ENCODE peak calls at places on chromosome 21, in four cellular contexts. Y, L, U and Q are unnamed samples.

GRCh38 chr21:42627527-42628289 is 25.7 kb upstream of the PDE9A start:
- DNase-seq in Y (no peak), L (peak), U (no peak), Q (no peak)

GRCh38 chr21:16589499-16589898 is 859.7 kb downstream of the USP25 start:
- DNase-seq in Y (no peak), L (no peak), U (no peak), Q (no peak)

GRCh38 chr21:28856588-28857250 is 136.0 kb downstream of the LTN1 start:
- DNase-seq in Y (no peak), L (no peak), U (no peak), Q (no peak)

GRCh38 chr21:41585199-41585994 is 77.4 kb upstream of the TMPRSS2 start:
- DNase-seq in Y (no peak), L (no peak), U (peak), Q (no peak)

GRCh38 chr21:9767592-9768375 is 753.6 kb upstream of the TPTE start:
- DNase-seq in Y (no peak), L (no peak), U (no peak), Q (no peak)

GRCh38 chr21:35106246-35106835 is 57.2 kb upstream of the RUNX1 start:
- DNase-seq in Y (no peak), L (no peak), U (no peak), Q (no peak)

GRCh38 chr21:31136891-31137290 is 98.6 kb upstream of the KRTAP19-8 start:
- DNase-seq in Y (no peak), L (no peak), U (no peak), Q (no peak)

GRCh38 chr21:27423906-27424595 is 457.2 kb upstream of the ADAMTS5 start:
- DNase-seq in Y (no peak), L (no peak), U (no peak), Q (no peak)

GRCh38 chr21:42669069-42669468 is 15.6 kb downstream of the PDE9A start:
- DNase-seq in Y (no peak), L (peak), U (no peak), Q (no peak)

GRCh38 chr21:27480841-27481261 is 514.0 kb upstream of the ADAMTS5 start:
- DNase-seq in Y (no peak), L (no peak), U (no peak), Q (no peak)

GRCh38 chr21:35206141-35207125 is 157.3 kb upstream of the RUNX1 start:
- DNase-seq in Y (peak), L (no peak), U (peak), Q (no peak)

GRCh38 chr21:41871302-41872030 is 7.7 kb downstream of the PRDM15 start:
- DNase-seq in Y (no peak), L (no peak), U (no peak), Q (no peak)

GRCh38 chr21:14084701-14085100 is 126.1 kb downstream of the LIPI start:
- DNase-seq in Y (no peak), L (peak), U (no peak), Q (no peak)

GRCh38 chr21:34986561-34987533 is 62.3 kb downstream of the RUNX1 start:
- DNase-seq in Y (no peak), L (peak), U (no peak), Q (no peak)

GRCh38 chr21:46597896-46598343 is 7.0 kb downstream of the S100B start:
- DNase-seq in Y (no peak), L (no peak), U (no peak), Q (no peak)

GRCh38 chr21:28832013-28832714 is 160.5 kb downstream of the LTN1 start:
- DNase-seq in Y (no peak), L (no peak), U (no peak), Q (no peak)

GRCh38 chr21:31198575-31198974 is 145.5 kb downstream of the TIAM1 start:
- DNase-seq in Y (no peak), L (no peak), U (no peak), Q (no peak)

GRCh38 chr21:22352088-22352487 is 1353.9 kb downstream of the NCAM2 start:
- DNase-seq in Y (no peak), L (no peak), U (no peak), Q (no peak)

GRCh38 chr21:22575165-22575584 is 1577.0 kb downstream of the NCAM2 start:
- DNase-seq in Y (no peak), L (no peak), U (no peak), Q (no peak)

GRCh38 chr21:16007933-16008332 is 278.2 kb downstream of the USP25 start:
- DNase-seq in Y (no peak), L (no peak), U (no peak), Q (no peak)

GRCh38 chr21:42829417-42829816 is 49.9 kb downstream of the WDR4 start:
- DNase-seq in Y (no peak), L (peak), U (no peak), Q (no peak)

GRCh38 chr21:21751286-21751685 is 753.1 kb downstream of the NCAM2 start:
- DNase-seq in Y (peak), L (no peak), U (no peak), Q (no peak)

GRCh38 chr21:44299085-44299457 is 782 bp upstream of the PFKL start:
- DNase-seq in Y (no peak), L (no peak), U (no peak), Q (no peak)

GRCh38 chr21:44296916-44297315 is 2.9 kb upstream of the PFKL start:
- DNase-seq in Y (no peak), L (no peak), U (no peak), Q (no peak)

GRCh38 chr21:44296103-44296519 is 3.7 kb upstream of the PFKL start:
- DNase-seq in Y (no peak), L (no peak), U (no peak), Q (no peak)

GRCh38 chr21:44298301-44298700 is 1.6 kb upstream of the PFKL start:
- DNase-seq in Y (no peak), L (no peak), U (no peak), Q (no peak)

DNA sequence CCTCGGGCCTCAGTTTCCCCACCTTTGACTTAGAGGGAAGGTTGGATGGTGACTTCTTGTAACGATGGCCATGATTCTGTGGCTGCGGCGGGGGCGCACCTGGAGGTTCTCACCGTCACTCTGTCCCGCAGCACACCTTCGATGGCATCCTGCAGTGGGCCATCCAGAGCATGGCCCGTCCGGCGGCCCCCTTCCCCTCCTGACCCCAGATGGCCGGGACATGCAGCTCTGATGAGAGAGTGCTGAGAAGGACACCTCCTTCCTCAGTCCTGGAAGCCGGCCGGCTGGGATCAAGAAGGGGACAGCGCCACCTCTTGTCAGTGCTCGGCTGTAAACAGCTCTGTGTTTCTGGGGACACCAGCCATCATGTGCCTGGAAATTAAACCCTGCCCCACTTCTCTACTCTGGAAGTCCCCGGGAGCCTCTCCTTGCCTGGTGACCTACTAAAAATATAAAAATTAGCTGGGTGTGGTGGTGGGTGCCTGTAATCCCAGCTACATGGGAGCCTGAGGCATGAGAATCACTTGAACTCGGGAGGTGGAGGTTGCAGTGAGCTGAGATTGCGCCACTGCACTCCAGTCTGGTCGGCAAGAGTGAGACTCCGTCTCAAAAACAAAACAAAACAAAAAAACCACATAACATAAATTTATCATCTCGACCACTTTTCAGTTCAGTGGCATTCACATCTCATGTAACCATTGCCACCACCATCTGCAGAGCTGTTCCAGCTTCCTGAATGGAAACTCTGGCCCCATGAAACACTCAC is 2.1 kb upstream of the PFKL start:
- DNase-seq in Y (peak), L (peak), U (peak), Q (peak)
- TF ChIP-seq POLR2AphosphoS5 in Y (peak), L (no peak), U (no peak), Q (no peak)

DNA sequence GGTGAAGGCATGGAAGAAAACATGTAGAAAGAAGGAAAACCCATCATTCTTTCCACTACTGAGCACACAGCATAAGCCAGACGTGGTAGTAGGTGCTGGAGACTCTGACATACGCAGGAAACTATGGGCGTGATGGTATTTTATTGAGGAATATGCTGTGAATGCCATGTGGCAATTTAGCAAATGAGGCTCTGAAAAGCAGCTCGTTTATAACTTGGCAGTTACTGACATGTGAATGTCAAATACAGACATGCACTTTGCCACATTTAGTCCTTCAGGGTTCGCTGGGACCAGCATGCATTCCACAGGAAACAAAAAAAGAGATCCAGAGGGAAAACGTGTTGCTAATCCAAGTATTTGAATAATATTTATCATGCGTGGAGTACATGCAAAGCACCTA is 74.3 kb upstream of the IFNAR2 start:
- DNase-seq in Y (no peak), L (no peak), U (no peak), Q (no peak)
- TF ChIP-seq EP300 in Y (no peak), L (no peak), U (no peak), Q (no peak)

DNA sequence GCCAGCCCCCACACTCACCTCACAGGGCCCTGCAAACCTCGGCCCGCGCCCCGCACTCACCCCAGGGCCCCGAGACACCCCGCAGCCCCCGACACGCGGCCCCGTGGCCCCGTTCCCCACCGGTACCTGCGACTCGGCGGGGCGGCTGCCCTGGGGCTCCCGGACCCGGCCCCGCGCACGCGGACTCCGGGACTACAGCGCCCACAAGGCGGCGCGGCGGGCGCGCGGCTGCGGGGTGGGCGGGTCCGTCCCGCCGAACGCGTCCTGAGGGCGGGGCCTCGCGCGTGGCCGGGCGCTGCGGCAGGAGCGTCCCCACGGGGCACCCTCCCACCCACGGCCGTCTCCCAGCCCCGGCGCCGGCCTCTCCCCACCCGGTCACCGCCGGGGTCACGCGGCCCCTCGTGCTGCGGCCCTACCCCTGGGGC is at the start of gene SLC19A1:
- DNase-seq in Y (peak), L (peak), U (peak), Q (no peak)
- TF ChIP-seq CTCF in Y (peak), L (no peak), U (no peak), Q (peak)

GRCh38 chr21:37196847-37197246 is 70.3 kb downstream of the VPS26C start:
- DNase-seq in Y (no peak), L (no peak), U (no peak), Q (no peak)
- TF ChIP-seq POLR2AphosphoS5 in Y (no peak), L (no peak), U (no peak), Q (no peak)

GRCh38 chr21:45331521-45332257 is 44.0 kb upstream of the POFUT2 start:
- DNase-seq in Y (no peak), L (peak), U (no peak), Q (no peak)

GRCh38 chr21:45330851-45331261 is 43.2 kb upstream of the POFUT2 start:
- DNase-seq in Y (no peak), L (peak), U (no peak), Q (no peak)

GRCh38 chr21:45328198-45329087 is 40.7 kb upstream of the POFUT2 start:
- DNase-seq in Y (no peak), L (peak), U (no peak), Q (no peak)

GRCh38 chr21:45329261-45330074 is 41.8 kb upstream of the POFUT2 start:
- DNase-seq in Y (no peak), L (peak), U (no peak), Q (no peak)

DNA sequence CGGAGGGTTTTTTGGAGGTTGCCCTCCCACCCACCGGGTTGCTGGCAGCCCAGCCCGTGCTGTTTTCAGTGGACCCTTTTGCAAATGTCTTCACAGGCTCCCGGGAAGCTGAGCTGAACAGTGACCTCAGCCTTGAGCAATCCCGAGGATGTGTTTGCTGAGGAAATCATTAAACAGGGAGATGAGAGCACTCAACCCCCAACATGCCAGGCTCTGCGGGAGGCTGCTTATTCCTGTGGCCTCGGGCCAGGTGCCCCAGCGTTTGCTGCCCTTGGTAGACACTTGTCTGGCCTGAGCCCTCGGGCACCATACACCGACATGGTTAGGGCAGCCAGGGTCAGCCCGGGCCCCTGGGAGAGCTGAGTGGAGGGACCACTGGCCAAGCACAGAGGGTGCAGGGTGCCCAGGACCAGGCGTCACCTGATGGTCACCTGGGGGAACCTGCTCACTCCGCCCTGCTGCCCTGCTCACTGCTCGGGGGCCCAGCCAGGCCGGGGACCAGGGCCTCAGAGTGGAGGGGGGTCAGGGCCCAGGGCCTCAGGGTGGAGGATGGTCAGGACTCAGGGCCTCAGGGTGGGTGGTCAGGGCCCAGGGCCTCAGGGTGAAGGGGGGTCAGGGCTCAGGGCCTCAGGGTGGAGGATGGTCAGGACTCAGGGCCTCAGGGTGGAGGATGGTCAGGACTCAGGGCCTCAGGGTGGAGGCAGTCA is 42.5 kb upstream of the POFUT2 start:
- DNase-seq in Y (peak), L (peak), U (no peak), Q (no peak)
- TF ChIP-seq EP300 in Y (no peak), L (no peak), U (no peak), Q (no peak)

GRCh38 chr21:25872271-25872670 is 137.5 kb downstream of the GABPA start:
- DNase-seq in Y (no peak), L (no peak), U (no peak), Q (no peak)

GRCh38 chr21:25870084-25870483 is 135.3 kb downstream of the GABPA start:
- DNase-seq in Y (no peak), L (no peak), U (no peak), Q (no peak)

GRCh38 chr21:25867041-25867440 is 132.3 kb downstream of the GABPA start:
- DNase-seq in Y (no peak), L (no peak), U (no peak), Q (no peak)

DNA sequence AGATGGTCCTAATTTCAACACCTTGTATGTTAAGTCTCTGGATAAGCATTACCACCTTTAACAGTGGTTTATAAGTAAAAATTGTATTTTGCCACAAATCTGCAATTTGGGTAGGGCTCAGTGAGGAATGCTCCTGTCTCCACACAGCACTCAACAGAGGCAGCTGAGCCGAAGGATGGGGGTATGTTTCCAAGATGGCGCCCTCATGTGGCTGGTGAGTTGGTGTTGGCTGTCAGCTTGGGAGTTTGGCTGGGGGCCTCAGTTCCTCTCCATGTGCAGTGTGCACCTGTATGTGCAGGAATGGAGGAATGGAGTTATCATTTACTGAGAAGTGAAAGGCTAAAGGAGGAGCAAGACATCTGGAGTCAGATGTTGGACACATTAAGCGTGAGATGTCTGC is 136.8 kb downstream of the GABPA start:
- DNase-seq in Y (no peak), L (no peak), U (no peak), Q (no peak)
- TF ChIP-seq CTCF in Y (no peak), L (no peak), U (no peak), Q (no peak)

DNA sequence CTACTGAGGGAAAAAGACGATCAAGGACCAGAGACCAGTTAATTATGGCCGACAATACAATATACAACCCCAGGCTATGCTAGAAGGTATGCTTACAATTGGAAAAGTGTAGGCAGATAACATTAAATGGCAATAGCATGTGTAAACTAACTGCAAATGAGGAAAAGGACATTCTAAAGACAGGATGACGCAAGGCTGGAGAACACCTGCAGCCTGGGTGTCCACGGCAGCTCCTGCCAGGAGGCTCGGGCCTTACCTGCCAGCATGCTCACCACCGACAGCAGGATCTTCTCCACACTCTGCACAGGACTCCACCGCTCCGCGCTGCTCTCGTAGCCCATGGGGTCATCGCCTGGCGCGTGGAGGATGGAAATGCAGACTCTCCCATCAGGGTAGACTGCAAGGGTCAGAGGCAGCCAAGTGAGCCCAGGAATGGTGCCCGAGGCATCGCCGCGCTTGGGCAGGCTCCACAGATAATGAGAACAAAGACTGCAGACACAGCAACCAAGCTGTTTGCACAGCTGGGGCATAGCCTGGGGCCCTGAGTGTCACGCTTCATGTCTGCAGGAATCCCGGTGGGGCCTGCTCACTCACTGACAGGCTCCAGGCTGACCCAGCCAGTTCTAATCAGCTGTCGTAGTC is 28.2 kb downstream of the UBE2G2 start:
- DNase-seq in Y (no peak), L (no peak), U (peak), Q (no peak)
- TF ChIP-seq POLR2AphosphoS5 in Y (no peak), L (no peak), U (no peak), Q (no peak)

DNA sequence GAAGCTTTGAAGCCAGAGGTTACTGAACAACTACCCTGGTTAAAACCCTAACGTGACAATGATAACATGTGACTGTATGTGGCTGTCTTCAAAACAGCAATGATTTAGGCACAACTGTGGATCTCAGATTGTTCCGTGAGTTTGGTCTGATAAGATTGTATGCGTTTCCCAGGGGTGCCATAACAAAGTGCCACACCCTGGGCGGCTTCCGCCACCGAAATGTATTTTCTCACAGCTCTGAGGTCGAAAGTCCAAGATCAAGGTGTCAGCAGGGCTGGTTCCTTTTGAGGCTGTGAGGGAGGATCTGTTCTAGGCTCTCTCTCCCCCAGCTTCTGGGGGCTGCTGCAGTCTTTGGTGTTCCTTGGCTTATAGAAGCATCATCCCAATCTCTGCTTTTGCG is 29.5 kb upstream of the ERG start:
- DNase-seq in Y (peak), L (no peak), U (no peak), Q (no peak)
- TF ChIP-seq EP300 in Y (no peak), L (no peak), U (no peak), Q (no peak)